ENCODE peak calls at places on chromosome X, in five cellular contexts. One of them, this sample, is unnamed. For H3K9me3, the result is how much of the 10 kb centered on the place peaks cover.

GRCh38 chrX:112011376-112011775 is 71.2 kb downstream of the TRPC5 start:
- DNase-seq in ovary: no peak
- DNase-seq in A549: no peak
- DNase-seq in hepatocyte: no peak
- DNase-seq in psoas muscle: no peak
- DNase-seq in this sample: no peak

GRCh38 chrX:54494970-54495813 is 842 bp downstream of the FGD1 start:
- DNase-seq in ovary: no peak
- DNase-seq in A549: peak
- DNase-seq in hepatocyte: peak
- DNase-seq in psoas muscle: peak
- DNase-seq in this sample: peak

GRCh38 chrX:103571726-103572125 is 13.6 kb upstream of the TCEAL4 start:
- DNase-seq in ovary: no peak
- DNase-seq in A549: no peak
- DNase-seq in hepatocyte: no peak
- DNase-seq in psoas muscle: no peak
- DNase-seq in this sample: no peak

GRCh38 chrX:20507901-20508620 is 241.4 kb upstream of the RPS6KA3 start:
- DNase-seq in ovary: no peak
- DNase-seq in A549: no peak
- DNase-seq in hepatocyte: no peak
- DNase-seq in psoas muscle: no peak
- DNase-seq in this sample: peak

GRCh38 chrX:119398587-119398973 is 556 bp upstream of the SLC25A43 start:
- DNase-seq in ovary: no peak
- DNase-seq in A549: peak
- DNase-seq in hepatocyte: peak
- DNase-seq in psoas muscle: no peak
- DNase-seq in this sample: no peak

GRCh38 chrX:26789751-26790150 is 573.8 kb downstream of the MAGEB5 start:
- DNase-seq in ovary: no peak
- DNase-seq in A549: no peak
- DNase-seq in hepatocyte: no peak
- DNase-seq in psoas muscle: no peak
- DNase-seq in this sample: no peak

GRCh38 chrX:115030635-115031034 is 13.2 kb upstream of the IL13RA2 start:
- DNase-seq in ovary: no peak
- DNase-seq in A549: no peak
- DNase-seq in hepatocyte: peak
- DNase-seq in psoas muscle: no peak
- DNase-seq in this sample: no peak

GRCh38 chrX:20515841-20516461 is 249.2 kb upstream of the RPS6KA3 start:
- DNase-seq in ovary: no peak
- DNase-seq in A549: peak
- DNase-seq in hepatocyte: peak
- DNase-seq in psoas muscle: no peak
- DNase-seq in this sample: no peak

GRCh38 chrX:130053236-130053635 is 57.1 kb downstream of the ELF4 start:
- DNase-seq in ovary: no peak
- DNase-seq in A549: no peak
- DNase-seq in hepatocyte: no peak
- DNase-seq in psoas muscle: no peak
- DNase-seq in this sample: no peak

GRCh38 chrX:37603938-37604409 is 32.5 kb downstream of the LANCL3 start:
- DNase-seq in ovary: no peak
- DNase-seq in A549: no peak
- DNase-seq in hepatocyte: no peak
- DNase-seq in psoas muscle: no peak
- DNase-seq in this sample: no peak

GRCh38 chrX:54208531-54208930 is 25.5 kb upstream of the FAM120C start:
- DNase-seq in ovary: no peak
- DNase-seq in A549: no peak
- DNase-seq in hepatocyte: no peak
- DNase-seq in psoas muscle: no peak
- DNase-seq in this sample: no peak

GRCh38 chrX:45743081-45743533 is 542.4 kb upstream of the DIPK2B start:
- DNase-seq in ovary: no peak
- DNase-seq in A549: peak
- DNase-seq in hepatocyte: no peak
- DNase-seq in psoas muscle: no peak
- DNase-seq in this sample: no peak

GRCh38 chrX:69603566-69604194 is 12.2 kb upstream of the EDA start:
- DNase-seq in ovary: peak
- DNase-seq in A549: no peak
- DNase-seq in hepatocyte: peak
- DNase-seq in psoas muscle: no peak
- DNase-seq in this sample: no peak

GRCh38 chrX:136714626-136715599 is 65.8 kb downstream of the ARHGEF6 start:
- DNase-seq in ovary: no peak
- DNase-seq in A549: no peak
- DNase-seq in hepatocyte: no peak
- DNase-seq in psoas muscle: no peak
- DNase-seq in this sample: no peak

GRCh38 chrX:22486326-22486725 is 213.6 kb downstream of the CBLL2 start:
- DNase-seq in ovary: no peak
- DNase-seq in A549: no peak
- DNase-seq in hepatocyte: no peak
- DNase-seq in psoas muscle: no peak
- DNase-seq in this sample: no peak

GRCh38 chrX:38080808-38081207 is 74.5 kb downstream of the SYTL5 start:
- DNase-seq in ovary: no peak
- DNase-seq in A549: no peak
- DNase-seq in hepatocyte: no peak
- DNase-seq in psoas muscle: no peak
- DNase-seq in this sample: no peak

GRCh38 chrX:85611926-85612325 is 232.5 kb upstream of the POF1B start:
- DNase-seq in ovary: no peak
- DNase-seq in A549: peak
- DNase-seq in hepatocyte: no peak
- DNase-seq in psoas muscle: no peak
- DNase-seq in this sample: no peak

GRCh38 chrX:46485897-46486296 is 59.3 kb downstream of the ZNF674 start:
- DNase-seq in ovary: no peak
- DNase-seq in A549: no peak
- DNase-seq in hepatocyte: no peak
- DNase-seq in psoas muscle: no peak
- DNase-seq in this sample: no peak

GRCh38 chrX:130108647-130109428 is 1.5 kb downstream of the ELF4 start:
- DNase-seq in ovary: no peak
- DNase-seq in A549: peak
- DNase-seq in hepatocyte: peak
- DNase-seq in psoas muscle: peak
- DNase-seq in this sample: no peak

GRCh38 chrX:153647461-153648357 is 706 bp downstream of the DUSP9 start:
- DNase-seq in ovary: peak
- DNase-seq in A549: no peak
- DNase-seq in hepatocyte: no peak
- DNase-seq in psoas muscle: no peak
- DNase-seq in this sample: no peak

GRCh38 chrX:108397627-108398392 is 40.4 kb downstream of the COL4A6 start:
- DNase-seq in ovary: no peak
- DNase-seq in A549: peak
- DNase-seq in hepatocyte: no peak
- DNase-seq in psoas muscle: no peak
- DNase-seq in this sample: no peak

GRCh38 chrX:149762696-149763614 is 10.9 kb upstream of the HSFX1 start:
- DNase-seq in ovary: no peak
- DNase-seq in A549: no peak
- DNase-seq in hepatocyte: no peak
- DNase-seq in psoas muscle: no peak
- DNase-seq in this sample: no peak

GRCh38 chrX:66676413-66676812 is 37.5 kb upstream of the EDA2R start:
- DNase-seq in ovary: no peak
- DNase-seq in A549: no peak
- DNase-seq in hepatocyte: no peak
- DNase-seq in psoas muscle: no peak
- DNase-seq in this sample: no peak

GRCh38 chrX:119539872-119540271 is 25.3 kb downstream of the STEEP1 start:
- DNase-seq in ovary: no peak
- DNase-seq in A549: no peak
- DNase-seq in hepatocyte: no peak
- DNase-seq in psoas muscle: no peak
- DNase-seq in this sample: no peak

GRCh38 chrX:31819455-31819854 is 747.6 kb upstream of the FTHL17 start:
- DNase-seq in ovary: no peak
- DNase-seq in A549: no peak
- DNase-seq in hepatocyte: no peak
- DNase-seq in psoas muscle: no peak
- DNase-seq in this sample: no peak

GRCh38 chrX:68286076-68286475 is 147.2 kb downstream of the OPHN1 start:
- DNase-seq in ovary: no peak
- DNase-seq in A549: no peak
- DNase-seq in hepatocyte: no peak
- DNase-seq in psoas muscle: no peak
- DNase-seq in this sample: no peak

GRCh38 chrX:130245441-130245840 is 23.3 kb downstream of the ZNF280C start:
- DNase-seq in ovary: no peak
- DNase-seq in A549: no peak
- DNase-seq in hepatocyte: no peak
- DNase-seq in psoas muscle: no peak
- DNase-seq in this sample: no peak

GRCh38 chrX:129233791-129234190 is 289.5 kb downstream of the SMARCA1 start:
- DNase-seq in ovary: no peak
- DNase-seq in A549: no peak
- DNase-seq in hepatocyte: no peak
- DNase-seq in psoas muscle: no peak
- DNase-seq in this sample: no peak

GRCh38 chrX:24423960-24424359 is 41.1 kb upstream of the PDK3 start:
- DNase-seq in ovary: no peak
- DNase-seq in A549: peak
- DNase-seq in hepatocyte: peak
- DNase-seq in psoas muscle: no peak
- DNase-seq in this sample: no peak

GRCh38 chrX:22126311-22126710 is 94.2 kb downstream of the PHEX start:
- DNase-seq in ovary: no peak
- DNase-seq in A549: no peak
- DNase-seq in hepatocyte: no peak
- DNase-seq in psoas muscle: no peak
- DNase-seq in this sample: no peak

GRCh38 chrX:111411591-111412371 is at the start of gene DCX:
- DNase-seq in ovary: no peak
- DNase-seq in A549: no peak
- DNase-seq in hepatocyte: no peak
- DNase-seq in psoas muscle: no peak
- DNase-seq in this sample: peak

GRCh38 chrX:19883878-19884277 is 3.5 kb downstream of the SH3KBP1 start:
- DNase-seq in ovary: no peak
- DNase-seq in A549: peak
- DNase-seq in hepatocyte: no peak
- DNase-seq in psoas muscle: no peak
- DNase-seq in this sample: no peak

GRCh38 chrX:30865020-30865419 is 24.0 kb downstream of the TAB3 start:
- DNase-seq in ovary: no peak
- DNase-seq in A549: peak
- DNase-seq in hepatocyte: peak
- DNase-seq in psoas muscle: no peak
- DNase-seq in this sample: peak

GRCh38 chrX:76279007-76279406 is 106.1 kb downstream of the PBDC1 start:
- DNase-seq in ovary: peak
- DNase-seq in A549: peak
- DNase-seq in hepatocyte: peak
- DNase-seq in psoas muscle: no peak
- DNase-seq in this sample: peak

GRCh38 chrX:153628129-153628528 is 18.9 kb upstream of the DUSP9 start:
- DNase-seq in ovary: no peak
- DNase-seq in A549: no peak
- DNase-seq in hepatocyte: no peak
- DNase-seq in psoas muscle: no peak
- DNase-seq in this sample: no peak

GRCh38 chrX:155768036-155768769 is 112.9 kb upstream of the VAMP7 start:
- DNase-seq in ovary: no peak
- DNase-seq in A549: peak
- DNase-seq in hepatocyte: no peak
- DNase-seq in psoas muscle: peak
- DNase-seq in this sample: no peak
- H3K9me3 ChIP-seq in ovary: under half
- H3K9me3 ChIP-seq in A549: under half
- H3K9me3 ChIP-seq in hepatocyte: under half
- H3K9me3 ChIP-seq in psoas muscle: under half
- H3K9me3 ChIP-seq in this sample: under half

GRCh38 chrX:13013353-13014110 is 30.9 kb downstream of the FAM9C start:
- DNase-seq in ovary: peak
- DNase-seq in A549: peak
- DNase-seq in hepatocyte: peak
- DNase-seq in psoas muscle: no peak
- DNase-seq in this sample: no peak
- H3K4me3 ChIP-seq in ovary: no peak
- H3K4me3 ChIP-seq in A549: no peak
- H3K4me3 ChIP-seq in hepatocyte: no peak
- H3K4me3 ChIP-seq in psoas muscle: no peak
- H3K4me3 ChIP-seq in this sample: no peak

DNA sequence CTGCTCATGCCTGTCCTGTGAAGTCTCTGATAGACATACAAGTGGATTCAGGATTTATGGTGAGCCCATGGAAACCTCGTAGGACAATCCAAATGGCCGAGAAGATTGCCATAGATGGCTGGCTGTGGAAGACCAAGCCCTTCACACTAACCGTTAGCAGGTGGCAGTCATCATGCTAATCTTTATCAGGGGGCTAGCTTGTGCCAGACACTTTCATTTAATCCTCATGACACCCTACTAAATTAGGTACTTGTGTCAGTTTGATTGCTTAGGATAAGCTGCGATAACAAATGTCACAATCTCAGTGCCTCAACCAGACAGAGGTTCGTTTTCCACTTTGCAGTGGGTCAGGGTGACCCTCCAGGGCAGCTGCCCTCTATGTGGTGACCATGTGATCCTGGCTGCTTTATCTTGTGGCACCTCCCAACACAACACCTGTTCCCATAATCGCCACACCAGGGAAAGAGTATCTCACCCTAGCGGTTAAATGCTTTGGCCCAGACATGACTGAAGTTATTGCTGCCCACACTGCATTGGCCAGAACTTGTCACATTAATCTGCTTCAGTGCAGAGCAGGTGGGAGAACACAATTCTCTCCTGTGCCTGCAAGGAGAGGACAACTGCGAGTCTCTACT is 60.8 kb downstream of the REPS2 start:
- DNase-seq in ovary: no peak
- DNase-seq in A549: peak
- DNase-seq in hepatocyte: no peak
- DNase-seq in psoas muscle: no peak
- DNase-seq in this sample: peak
- TF ChIP-seq CTCF in ovary: no peak
- TF ChIP-seq CTCF in A549: peak
- TF ChIP-seq CTCF in hepatocyte: peak
- TF ChIP-seq CTCF in psoas muscle: no peak
- TF ChIP-seq CTCF in this sample: peak

GRCh38 chrX:77640702-77641101 is 145.3 kb downstream of the ATRX start:
- DNase-seq in ovary: no peak
- DNase-seq in A549: no peak
- DNase-seq in hepatocyte: no peak
- DNase-seq in psoas muscle: no peak
- DNase-seq in this sample: no peak

GRCh38 chrX:77639820-77640219 is 146.2 kb downstream of the ATRX start:
- DNase-seq in ovary: no peak
- DNase-seq in A549: no peak
- DNase-seq in hepatocyte: no peak
- DNase-seq in psoas muscle: no peak
- DNase-seq in this sample: no peak

GRCh38 chrX:77638397-77638796 is 147.6 kb downstream of the ATRX start:
- DNase-seq in ovary: no peak
- DNase-seq in A549: no peak
- DNase-seq in hepatocyte: no peak
- DNase-seq in psoas muscle: no peak
- DNase-seq in this sample: no peak

GRCh38 chrX:77635372-77635771 is 150.6 kb downstream of the ATRX start:
- DNase-seq in ovary: no peak
- DNase-seq in A549: no peak
- DNase-seq in hepatocyte: no peak
- DNase-seq in psoas muscle: no peak
- DNase-seq in this sample: no peak
- H3K9me3 ChIP-seq in ovary: under half
- H3K9me3 ChIP-seq in A549: under half
- H3K9me3 ChIP-seq in hepatocyte: under half
- H3K9me3 ChIP-seq in psoas muscle: under half
- H3K9me3 ChIP-seq in this sample: under half

This sample was measured in BE2C.